ENCODE peak calls at places on chromosomes 6 and 20, in six cellular contexts. C is mesenteric fat pad, G is ACHN, F is SHP77, S is heart right ventricle, V is IMR-90. O is an unnamed sample.

GRCh38 chr6:28544211-28544610 is 18.5 kb downstream of the GPX5 start:
- DNase-seq in S (no peak), V (no peak), G (no peak), C (no peak), F (no peak), O (no peak)

GRCh38 chr20:22696759-22697158 is 112.4 kb upstream of the FOXA2 start:
- DNase-seq in F (no peak), S (no peak), V (no peak), C (no peak), G (no peak), O (no peak)

GRCh38 chr6:32816746-32817204 is at the start of gene HLA-DOB:
- DNase-seq in C (no peak), G (peak; percentile 37), V (peak; percentile 10), S (no peak), F (no peak), O (no peak)

GRCh38 chr20:39829713-39830112 is 859.3 kb downstream of the MAFB start:
- DNase-seq in G (no peak), C (no peak), S (no peak), F (no peak), V (no peak), O (no peak)

GRCh38 chr20:37081717-37082289 is 14.0 kb downstream of the RBL1 start:
- DNase-seq in S (no peak), V (no peak), F (no peak), C (no peak), G (no peak), O (no peak)

GRCh38 chr6:35028781-35029180 is 112.4 kb downstream of the TCP11 start:
- DNase-seq in S (no peak), F (no peak), V (no peak), G (no peak), C (no peak), O (no peak)

GRCh38 chr6:130215526-130215925 is 7.2 kb downstream of the SAMD3 start:
- DNase-seq in V (no peak), C (no peak), S (no peak), F (no peak), G (no peak), O (no peak)

GRCh38 chr6:109340811-109341210 is 41.5 kb downstream of the CD164 start:
- DNase-seq in C (no peak), G (no peak), V (no peak), S (no peak), F (no peak), O (no peak)

GRCh38 chr6:155400022-155400965 is 55.3 kb downstream of the NOX3 start:
- DNase-seq in F (no peak), C (no peak), G (no peak), V (no peak), S (no peak), O (no peak)

GRCh38 chr20:41149679-41150131 is 12.4 kb downstream of the PLCG1 start:
- DNase-seq in G (peak; percentile 65), F (no peak), V (peak; percentile 71), S (no peak), C (no peak), O (no peak)

GRCh38 chr6:45423111-45423900 is 45.6 kb upstream of the SUPT3H start:
- DNase-seq in F (no peak), S (peak; percentile 37), G (peak; percentile 32), C (no peak), V (no peak), O (no peak)

O was measured in NCI-H460.